ENCODE peak calls at places on chromosomes 3 and 15, in ten cellular contexts. I is SJSA1, V is bronchial epithelial cell, S is left ventricle myocardium inferior, Q is GM12878, T is keratinocyte, D is spleen, X is ovary, N is H7, J is aorta. F is an unnamed sample.
A peak's percentile ranks its signal among the peaks of the same experiment; 100 is the strongest.

GRCh38 chr15:38253448-38253847 is 812 bp downstream of the SPRED1 start:
- DNase-seq in J (no peak), N (no peak), I (peak; percentile 49), T (no peak), V (peak; percentile 71), S (no peak), Q (no peak), X (no peak), D (no peak), F (peak; percentile 82)

GRCh38 chr15:100663066-100663465 is 60.7 kb downstream of the ASB7 start:
- DNase-seq in X (no peak), T (no peak), S (no peak), I (peak; percentile 77), V (peak; percentile 29), D (no peak), J (no peak), Q (no peak), N (peak; percentile 86), F (peak; percentile 25)

GRCh38 chr15:78103406-78104118 is 11.2 kb downstream of the SH2D7 start:
- DNase-seq in D (peak; percentile 82), X (no peak), N (no peak), J (peak; percentile 63), S (peak; percentile 32), Q (peak; percentile 67), T (no peak), V (no peak), I (no peak), F (peak; percentile 7)

GRCh38 chr15:75790631-75791336 is 52.5 kb upstream of the UBE2Q2 start:
- DNase-seq in Q (no peak), N (no peak), S (no peak), X (no peak), T (no peak), D (no peak), V (no peak), I (no peak), J (no peak), F (no peak)

GRCh38 chr3:59527493-59527892 is 477.7 kb upstream of the CFAP20DC start:
- DNase-seq in D (no peak), S (no peak), T (no peak), Q (no peak), I (no peak), J (no peak), N (no peak), X (no peak), V (no peak), F (no peak)

GRCh38 chr3:161420746-161421145 is 49.4 kb upstream of the SPTSSB start:
- DNase-seq in S (no peak), T (no peak), D (no peak), N (peak; percentile 46), I (peak; percentile 65), Q (no peak), X (no peak), J (no peak), V (peak; percentile 94), F (peak; percentile 96)

GRCh38 chr3:34203386-34203785 is 405.0 kb downstream of the PDCD6IP start:
- DNase-seq in D (no peak), V (no peak), N (no peak), X (no peak), S (no peak), Q (no peak), J (no peak), T (no peak), I (no peak), F (no peak)

GRCh38 chr3:124202754-124203153 is 210.8 kb upstream of the ROPN1 start:
- DNase-seq in T (no peak), X (peak; percentile 42), N (no peak), V (no peak), J (peak; percentile 84), D (no peak), I (no peak), Q (no peak), S (peak; percentile 79), F (no peak)

GRCh38 chr3:138943724-138944131 is 3.2 kb downstream of the FOXL2 start:
- DNase-seq in J (no peak), V (no peak), I (no peak), Q (no peak), T (no peak), S (no peak), D (no peak), X (no peak), N (no peak), F (peak; percentile 31)

GRCh38 chr15:48423342-48423741 is 92.1 kb downstream of the DUT start:
- DNase-seq in I (no peak), N (no peak), D (no peak), T (peak; percentile 53), Q (no peak), X (no peak), V (peak; percentile 58), J (no peak), S (no peak), F (no peak)

GRCh38 chr15:48419896-48420295 is 88.7 kb downstream of the DUT start:
- DNase-seq in D (no peak), N (no peak), T (no peak), I (no peak), V (no peak), J (no peak), Q (no peak), X (no peak), S (no peak), F (no peak)

GRCh38 chr15:48421362-48421761 is 90.1 kb downstream of the DUT start:
- DNase-seq in T (no peak), S (no peak), N (no peak), I (no peak), Q (no peak), D (no peak), X (no peak), V (no peak), J (no peak), F (no peak)

GRCh38 chr15:48424076-48424475 is 92.8 kb downstream of the DUT start:
- DNase-seq in J (no peak), X (no peak), V (peak; percentile 88), T (no peak), S (no peak), I (no peak), Q (no peak), N (no peak), D (no peak), F (peak; percentile 60)

DNA sequence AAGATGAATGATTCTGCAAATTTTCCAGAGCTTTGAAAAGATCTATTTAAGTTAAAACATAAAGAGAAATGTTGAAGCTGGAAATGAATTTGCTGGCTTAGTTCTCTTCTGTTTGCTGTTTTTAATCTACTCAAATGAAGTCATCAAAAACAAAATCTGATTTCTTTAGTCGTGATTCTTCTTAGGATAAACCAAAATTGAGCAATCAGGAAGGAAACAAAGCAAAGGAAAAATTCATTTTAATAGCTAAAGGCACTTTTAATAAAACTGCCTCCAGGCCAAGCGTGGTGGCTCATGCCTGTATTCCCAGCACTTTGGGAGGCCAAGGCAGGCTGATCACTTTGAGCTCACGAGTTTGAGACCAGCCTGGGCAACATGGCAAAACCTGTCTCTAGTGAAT is 91.2 kb downstream of the DUT start:
- DNase-seq in J (no peak), X (no peak), T (no peak), V (no peak), N (no peak), D (no peak), Q (no peak), I (no peak), S (no peak), F (no peak)
- H3K36me3 ChIP-seq in J (peaks cover 9% of the 10 kb centered on the region), X (peaks cover 2% of the 10 kb centered on the region), T (no peaks in the 10 kb centered on the region), V (no peaks in the 10 kb centered on the region), N (no peaks in the 10 kb centered on the region), D (peaks cover 11% of the 10 kb centered on the region), Q (no peaks in the 10 kb centered on the region), I (peaks cover 96% of the 10 kb centered on the region), S (peaks cover 77% of the 10 kb centered on the region), F (no peaks in the 10 kb centered on the region)

GRCh38 chr3:194439915-194440550 is 41.0 kb upstream of the GP5 start:
- DNase-seq in S (no peak), D (no peak), V (no peak), J (no peak), N (no peak), T (no peak), Q (no peak), X (no peak), I (no peak), F (no peak)

GRCh38 chr3:194431553-194431952 is 32.5 kb upstream of the GP5 start:
- DNase-seq in D (no peak), V (no peak), N (no peak), I (no peak), Q (no peak), T (no peak), J (no peak), S (no peak), X (no peak), F (no peak)

DNA sequence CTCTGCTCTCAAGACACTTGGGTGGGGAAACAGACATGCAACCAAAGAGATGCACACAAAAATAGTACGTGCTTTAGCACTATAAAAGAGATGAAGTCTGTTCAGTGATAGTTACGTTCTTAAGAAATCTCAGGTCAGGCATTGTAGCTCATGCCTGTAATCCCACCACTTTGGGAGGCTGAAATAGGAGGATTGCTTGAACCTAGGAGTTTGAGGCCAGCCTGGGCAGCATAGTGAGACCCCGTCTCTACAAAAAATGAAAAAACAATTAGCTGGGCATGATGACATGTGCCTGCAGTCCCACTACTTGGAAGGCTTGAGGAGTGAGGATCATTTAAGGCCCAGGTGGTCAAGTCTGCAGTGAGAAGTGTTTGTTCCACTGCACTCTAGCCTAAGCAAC is 35.4 kb upstream of the GP5 start:
- DNase-seq in J (no peak), N (no peak), X (no peak), I (no peak), T (no peak), S (no peak), D (no peak), V (no peak), Q (no peak), F (no peak)
- H3K36me3 ChIP-seq in J (peaks cover 2% of the 10 kb centered on the region), N (peaks cover 18% of the 10 kb centered on the region), X (no peaks in the 10 kb centered on the region), I (peaks cover 92% of the 10 kb centered on the region), T (peaks cover 23% of the 10 kb centered on the region), S (peaks cover 97% of the 10 kb centered on the region), D (peaks cover 73% of the 10 kb centered on the region), V (peaks cover 10% of the 10 kb centered on the region), Q (peaks cover 38% of the 10 kb centered on the region), F (peaks cover 63% of the 10 kb centered on the region)

DNA sequence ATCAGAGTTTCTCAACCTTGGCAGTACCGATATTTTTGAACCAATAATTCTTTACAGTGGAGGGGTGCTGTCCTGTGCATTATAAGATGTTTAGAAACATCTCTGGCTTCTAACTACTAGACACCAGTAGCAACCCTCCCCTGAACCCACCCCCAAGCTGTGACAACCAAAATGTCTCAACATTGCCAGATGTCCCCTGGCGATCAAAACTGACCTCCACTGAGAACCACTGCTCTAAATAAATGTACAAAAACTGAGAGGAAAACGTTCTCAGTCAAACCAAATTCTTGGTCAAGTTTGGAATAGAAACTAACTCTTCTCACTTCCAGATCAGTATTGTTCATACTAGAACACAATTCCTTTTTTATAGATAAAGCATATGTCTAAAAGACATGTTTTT is 58.5 kb downstream of the GPR160 start:
- DNase-seq in N (no peak), X (no peak), S (no peak), J (no peak), D (no peak), I (no peak), Q (no peak), T (no peak), V (no peak), F (no peak)
- H3K36me3 ChIP-seq in N (peaks cover 5% of the 10 kb centered on the region), X (no peaks in the 10 kb centered on the region), S (peaks cover 89% of the 10 kb centered on the region), J (peaks cover 4% of the 10 kb centered on the region), D (peaks cover 45% of the 10 kb centered on the region), I (peaks cover 80% of the 10 kb centered on the region), Q (peaks cover 44% of the 10 kb centered on the region), T (peaks cover 7% of the 10 kb centered on the region), V (peaks cover 5% of the 10 kb centered on the region), F (peaks cover 64% of the 10 kb centered on the region)

DNA sequence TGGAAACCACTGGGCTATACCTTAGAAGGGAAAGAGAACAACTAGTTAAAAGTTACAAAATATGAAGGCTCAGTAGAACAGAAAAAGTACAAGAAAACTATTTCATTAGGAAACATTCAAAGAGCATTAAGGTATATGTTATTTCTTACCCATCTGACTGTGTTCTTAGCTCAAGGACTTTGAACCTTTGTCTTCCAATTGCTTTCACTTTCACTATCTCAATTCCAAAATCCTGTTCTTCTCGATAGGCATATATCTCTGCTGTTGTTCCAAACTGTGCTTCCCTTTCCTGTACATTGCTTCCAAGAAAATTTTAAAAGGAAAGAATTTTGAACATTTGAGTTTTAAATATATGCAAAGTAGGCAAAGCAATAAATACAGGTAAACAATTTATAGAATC is 6.9 kb downstream of the CRBN start:
- DNase-seq in I (no peak), D (no peak), N (no peak), J (no peak), V (no peak), Q (no peak), S (no peak), X (no peak), T (no peak), F (no peak)
- H3K36me3 ChIP-seq in I (peaks cover 40% of the 10 kb centered on the region), D (peaks cover 45% of the 10 kb centered on the region), N (peaks cover 12% of the 10 kb centered on the region), J (peaks cover 12% of the 10 kb centered on the region), V (peaks cover 9% of the 10 kb centered on the region), Q (peaks cover 9% of the 10 kb centered on the region), S (peaks cover 68% of the 10 kb centered on the region), X (no peaks in the 10 kb centered on the region), T (peaks cover 11% of the 10 kb centered on the region), F (peaks cover 46% of the 10 kb centered on the region)

F was measured in PC-3.